ENCODE peak calls at places on chromosomes 2 and 18, in eight cellular contexts. F is activated T-helper 1 cell treated with Interleukin-2 at 50 U/mL for 16 hours; I is stimulated activated CD8-positive, alpha-beta memory T cell treated with anti-CD3 and anti-CD28 coated beads, Interleukin-7, amount 100 ng/mL, for 4 hours; P is posterior cingulate gyrus; K is effector memory CD8-positive, alpha-beta T cell; S is effector memory CD4-positive, alpha-beta T cell; A is foreskin melanocyte; L is amniotic epithelial cell. N is an unnamed sample.
A peak's percentile ranks its signal among the peaks of the same experiment; 100 is the strongest.

GRCh38 chr2:121194626-121195025 is 90.4 kb downstream of the TFCP2L1 start:
- DNase-seq in F (no peak), P (no peak), L (no peak), I (no peak), S (no peak), K (no peak), A (no peak), N (no peak)

GRCh38 chr2:29749041-29749440 is 172.3 kb downstream of the ALK start:
- DNase-seq in L (no peak), P (no peak), S (no peak), K (no peak), F (no peak), I (no peak), A (no peak), N (no peak)

GRCh38 chr2:99451686-99452085 is 38.1 kb downstream of the REV1 start:
- DNase-seq in S (no peak), P (no peak), I (no peak), A (no peak), F (no peak), K (no peak), L (no peak), N (no peak)

GRCh38 chr2:201406077-201406662 is 45.1 kb downstream of the TRAK2 start:
- DNase-seq in A (no peak), L (peak; percentile 79), I (no peak), P (no peak), K (no peak), S (no peak), F (no peak), N (peak; percentile 53)

GRCh38 chr2:70061317-70061716 is 26.0 kb upstream of the PCBP1 start:
- DNase-seq in I (no peak), A (no peak), S (no peak), L (no peak), F (no peak), K (no peak), P (no peak), N (no peak)

GRCh38 chr2:122565364-122565763 is 809.9 kb downstream of the TSN start:
- DNase-seq in F (no peak), S (no peak), I (no peak), P (no peak), K (no peak), A (peak; percentile 16), L (no peak), N (no peak)

GRCh38 chr18:26771524-26771923 is 94.0 kb downstream of the AQP4 start:
- DNase-seq in I (no peak), F (no peak), L (no peak), P (no peak), A (peak; percentile 16), K (no peak), S (no peak), N (no peak)

GRCh38 chr18:8601277-8602032 is 7.8 kb upstream of the RAB12 start:
- DNase-seq in L (peak; percentile 68), P (no peak), K (no peak), F (no peak), A (no peak), I (no peak), S (no peak), N (peak; percentile 66)

GRCh38 chr2:174771631-174772491 is 7.6 kb upstream of the CHRNA1 start:
- DNase-seq in I (no peak), L (peak; percentile 87), K (no peak), P (peak; percentile 83), S (no peak), A (peak; percentile 72), F (no peak), N (peak; percentile 82)

GRCh38 chr18:54254265-54254758 is 15.0 kb upstream of the POLI start:
- DNase-seq in A (no peak), F (no peak), P (no peak), L (peak; percentile 59), I (no peak), S (no peak), K (no peak), N (peak; percentile 88)

GRCh38 chr2:238439093-238439849 is 12.5 kb downstream of the ASB1 start:
- DNase-seq in L (peak; percentile 92), S (peak; percentile 15), A (no peak), P (no peak), F (no peak), I (peak; percentile 37), K (no peak), N (peak; percentile 89)

GRCh38 chr18:63238711-63239110 is 80.9 kb downstream of the BCL2 start:
- DNase-seq in A (no peak), S (no peak), I (no peak), P (no peak), L (no peak), F (no peak), K (no peak), N (no peak)

GRCh38 chr2:163347982-163348842 is 387.6 kb downstream of the FIGN start:
- DNase-seq in S (no peak), K (no peak), I (no peak), A (peak; percentile 83), L (peak; percentile 88), P (peak; percentile 45), F (no peak), N (peak; percentile 85)

GRCh38 chr2:63738019-63738418 is 103.7 kb upstream of the UGP2 start:
- DNase-seq in F (no peak), P (no peak), K (no peak), L (peak; percentile 38), S (no peak), I (no peak), A (no peak), N (no peak)

GRCh38 chr2:237558918-237559645 is 7.3 kb upstream of the PRLH start:
- DNase-seq in A (peak; percentile 64), I (no peak), L (peak; percentile 35), F (no peak), S (no peak), K (no peak), P (no peak), N (no peak)

N was measured in PC-9.